ENCODE peak calls at places on chromosomes 6 and 20, in five cellular contexts. One of them, this sample, is unnamed.

GRCh38 chr6:72761767-72762166 is 139.9 kb downstream of the KCNQ5 start:
- DNase-seq in RWPE2: no peak
- DNase-seq in cardiac fibroblast: no peak
- DNase-seq in epithelial cell of esophagus: no peak
- DNase-seq in ascending aorta: no peak
- DNase-seq in this sample: no peak

GRCh38 chr6:149904661-149905370 is 6.9 kb upstream of the RAET1E start:
- DNase-seq in epithelial cell of esophagus: no peak
- DNase-seq in cardiac fibroblast: no peak
- DNase-seq in ascending aorta: no peak
- DNase-seq in RWPE2: no peak
- DNase-seq in this sample: peak

GRCh38 chr6:81999270-81999669 is 246.8 kb upstream of the TENT5A start:
- DNase-seq in RWPE2: no peak
- DNase-seq in epithelial cell of esophagus: no peak
- DNase-seq in cardiac fibroblast: no peak
- DNase-seq in ascending aorta: no peak
- DNase-seq in this sample: no peak

GRCh38 chr6:150891886-150892485 is 26.5 kb downstream of the MTHFD1L start:
- DNase-seq in ascending aorta: peak
- DNase-seq in epithelial cell of esophagus: peak
- DNase-seq in RWPE2: no peak
- DNase-seq in cardiac fibroblast: peak
- DNase-seq in this sample: peak

GRCh38 chr20:46990017-46990810 is 95.6 kb downstream of the EYA2 start:
- DNase-seq in ascending aorta: no peak
- DNase-seq in RWPE2: no peak
- DNase-seq in cardiac fibroblast: no peak
- DNase-seq in epithelial cell of esophagus: peak
- DNase-seq in this sample: no peak

GRCh38 chr20:4957939-4958362 is 43.4 kb downstream of the SLC23A2 start:
- DNase-seq in cardiac fibroblast: no peak
- DNase-seq in epithelial cell of esophagus: no peak
- DNase-seq in ascending aorta: no peak
- DNase-seq in RWPE2: no peak
- DNase-seq in this sample: no peak

GRCh38 chr6:79676785-79677736 is 45.9 kb downstream of the SH3BGRL2 start:
- DNase-seq in ascending aorta: no peak
- DNase-seq in cardiac fibroblast: no peak
- DNase-seq in RWPE2: no peak
- DNase-seq in epithelial cell of esophagus: no peak
- DNase-seq in this sample: no peak

GRCh38 chr20:41198443-41198842 is 61.1 kb downstream of the PLCG1 start:
- DNase-seq in RWPE2: no peak
- DNase-seq in epithelial cell of esophagus: no peak
- DNase-seq in ascending aorta: no peak
- DNase-seq in cardiac fibroblast: no peak
- DNase-seq in this sample: no peak

GRCh38 chr6:30888472-30889137 is 4.3 kb downstream of the DDR1 start:
- DNase-seq in ascending aorta: peak
- DNase-seq in RWPE2: no peak
- DNase-seq in cardiac fibroblast: peak
- DNase-seq in epithelial cell of esophagus: no peak
- DNase-seq in this sample: no peak

GRCh38 chr6:43744490-43744889 is 25.5 kb upstream of the VEGFA start:
- DNase-seq in epithelial cell of esophagus: no peak
- DNase-seq in ascending aorta: peak
- DNase-seq in RWPE2: peak
- DNase-seq in cardiac fibroblast: no peak
- DNase-seq in this sample: peak

GRCh38 chr20:32512047-32512385 is 73.1 kb downstream of the NOL4L start:
- DNase-seq in ascending aorta: no peak
- DNase-seq in cardiac fibroblast: no peak
- DNase-seq in epithelial cell of esophagus: no peak
- DNase-seq in RWPE2: peak
- DNase-seq in this sample: no peak

GRCh38 chr20:40175296-40175695 is 513.7 kb downstream of the MAFB start:
- DNase-seq in ascending aorta: no peak
- DNase-seq in RWPE2: no peak
- DNase-seq in epithelial cell of esophagus: no peak
- DNase-seq in cardiac fibroblast: no peak
- DNase-seq in this sample: no peak

GRCh38 chr20:57040924-57041323 is 225.5 kb downstream of the BMP7 start:
- DNase-seq in ascending aorta: no peak
- DNase-seq in RWPE2: peak
- DNase-seq in epithelial cell of esophagus: peak
- DNase-seq in cardiac fibroblast: no peak
- DNase-seq in this sample: no peak

GRCh38 chr6:25280617-25280990 is 1.4 kb downstream of the CARMIL1 start:
- DNase-seq in epithelial cell of esophagus: peak
- DNase-seq in cardiac fibroblast: peak
- DNase-seq in ascending aorta: no peak
- DNase-seq in RWPE2: no peak
- DNase-seq in this sample: no peak

GRCh38 chr6:41153992-41154625 is at the start of gene TREML1:
- DNase-seq in RWPE2: no peak
- DNase-seq in cardiac fibroblast: no peak
- DNase-seq in epithelial cell of esophagus: peak
- DNase-seq in ascending aorta: no peak
- DNase-seq in this sample: no peak

GRCh38 chr6:148324297-148325007 is 18.2 kb upstream of the SASH1 start:
- DNase-seq in epithelial cell of esophagus: peak
- DNase-seq in cardiac fibroblast: peak
- DNase-seq in RWPE2: no peak
- DNase-seq in ascending aorta: no peak
- DNase-seq in this sample: no peak

GRCh38 chr6:40912158-40912946 is 126.7 kb downstream of the UNC5CL start:
- DNase-seq in RWPE2: no peak
- DNase-seq in epithelial cell of esophagus: peak
- DNase-seq in cardiac fibroblast: peak
- DNase-seq in ascending aorta: no peak
- DNase-seq in this sample: no peak

GRCh38 chr6:106051241-106051640 is 34.9 kb upstream of the PRDM1 start:
- DNase-seq in cardiac fibroblast: no peak
- DNase-seq in RWPE2: no peak
- DNase-seq in epithelial cell of esophagus: no peak
- DNase-seq in ascending aorta: no peak
- DNase-seq in this sample: no peak

GRCh38 chr20:15616626-15617025 is 956.6 kb downstream of the KIF16B start:
- DNase-seq in RWPE2: no peak
- DNase-seq in ascending aorta: no peak
- DNase-seq in cardiac fibroblast: no peak
- DNase-seq in epithelial cell of esophagus: no peak
- DNase-seq in this sample: no peak

GRCh38 chr6:83873869-83874268 is 14.4 kb downstream of the CYB5R4 start:
- DNase-seq in RWPE2: no peak
- DNase-seq in cardiac fibroblast: no peak
- DNase-seq in epithelial cell of esophagus: no peak
- DNase-seq in ascending aorta: no peak
- DNase-seq in this sample: no peak

GRCh38 chr20:46558511-46558959 is 8.1 kb upstream of the OCSTAMP start:
- DNase-seq in cardiac fibroblast: peak
- DNase-seq in epithelial cell of esophagus: peak
- DNase-seq in ascending aorta: peak
- DNase-seq in RWPE2: no peak
- DNase-seq in this sample: no peak

GRCh38 chr6:104613416-104614001 is 246.2 kb downstream of the HACE1 start:
- DNase-seq in cardiac fibroblast: peak
- DNase-seq in RWPE2: no peak
- DNase-seq in epithelial cell of esophagus: no peak
- DNase-seq in ascending aorta: no peak
- DNase-seq in this sample: no peak

GRCh38 chr6:87407896-87408720 is at the start of gene CFAP206:
- DNase-seq in cardiac fibroblast: peak
- DNase-seq in ascending aorta: peak
- DNase-seq in RWPE2: peak
- DNase-seq in epithelial cell of esophagus: peak
- DNase-seq in this sample: peak

GRCh38 chr6:135182993-135183531 is 2.0 kb downstream of the MYB start:
- DNase-seq in epithelial cell of esophagus: peak
- DNase-seq in RWPE2: no peak
- DNase-seq in ascending aorta: no peak
- DNase-seq in cardiac fibroblast: no peak
- DNase-seq in this sample: no peak

GRCh38 chr6:138038148-138038870 is 68.9 kb downstream of the PERP start:
- DNase-seq in cardiac fibroblast: no peak
- DNase-seq in RWPE2: no peak
- DNase-seq in ascending aorta: no peak
- DNase-seq in epithelial cell of esophagus: no peak
- DNase-seq in this sample: no peak

GRCh38 chr6:91099501-91099900 is 512.6 kb upstream of the MAP3K7 start:
- DNase-seq in ascending aorta: no peak
- DNase-seq in cardiac fibroblast: no peak
- DNase-seq in RWPE2: no peak
- DNase-seq in epithelial cell of esophagus: no peak
- DNase-seq in this sample: no peak

GRCh38 chr6:8415913-8416312 is 19.4 kb downstream of the SLC35B3 start:
- DNase-seq in epithelial cell of esophagus: no peak
- DNase-seq in cardiac fibroblast: no peak
- DNase-seq in RWPE2: no peak
- DNase-seq in ascending aorta: no peak
- DNase-seq in this sample: no peak

GRCh38 chr6:37663016-37663810 is 34.5 kb downstream of the MDGA1 start:
- DNase-seq in RWPE2: no peak
- DNase-seq in cardiac fibroblast: peak
- DNase-seq in epithelial cell of esophagus: no peak
- DNase-seq in ascending aorta: no peak
- DNase-seq in this sample: no peak

GRCh38 chr6:11133281-11133680 is 21.8 kb upstream of the ERVFRD-1 start:
- DNase-seq in ascending aorta: no peak
- DNase-seq in cardiac fibroblast: peak
- DNase-seq in RWPE2: no peak
- DNase-seq in epithelial cell of esophagus: no peak
- DNase-seq in this sample: no peak

GRCh38 chr6:126170875-126171489 is 168.9 kb upstream of the CENPW start:
- DNase-seq in cardiac fibroblast: peak
- DNase-seq in RWPE2: no peak
- DNase-seq in epithelial cell of esophagus: peak
- DNase-seq in ascending aorta: no peak
- DNase-seq in this sample: no peak
- TF ChIP-seq CTCF in cardiac fibroblast: peak
- TF ChIP-seq CTCF in RWPE2: peak
- TF ChIP-seq CTCF in epithelial cell of esophagus: peak
- TF ChIP-seq CTCF in ascending aorta: no peak
- TF ChIP-seq CTCF in this sample: no peak

GRCh38 chr6:17602888-17603287 is 2.8 kb downstream of the FAM8A1 start:
- DNase-seq in cardiac fibroblast: no peak
- DNase-seq in RWPE2: no peak
- DNase-seq in ascending aorta: no peak
- DNase-seq in epithelial cell of esophagus: no peak
- DNase-seq in this sample: no peak

GRCh38 chr6:17599885-17600526 is at the start of gene FAM8A1:
- DNase-seq in ascending aorta: peak
- DNase-seq in cardiac fibroblast: peak
- DNase-seq in epithelial cell of esophagus: peak
- DNase-seq in RWPE2: peak
- DNase-seq in this sample: peak

GRCh38 chr6:17601389-17601703 is 1.2 kb downstream of the FAM8A1 start:
- DNase-seq in epithelial cell of esophagus: no peak
- DNase-seq in cardiac fibroblast: no peak
- DNase-seq in RWPE2: no peak
- DNase-seq in ascending aorta: no peak
- DNase-seq in this sample: no peak

GRCh38 chr6:17596085-17596484 is 4.0 kb upstream of the FAM8A1 start:
- DNase-seq in epithelial cell of esophagus: no peak
- DNase-seq in RWPE2: no peak
- DNase-seq in ascending aorta: no peak
- DNase-seq in cardiac fibroblast: no peak
- DNase-seq in this sample: no peak

DNA sequence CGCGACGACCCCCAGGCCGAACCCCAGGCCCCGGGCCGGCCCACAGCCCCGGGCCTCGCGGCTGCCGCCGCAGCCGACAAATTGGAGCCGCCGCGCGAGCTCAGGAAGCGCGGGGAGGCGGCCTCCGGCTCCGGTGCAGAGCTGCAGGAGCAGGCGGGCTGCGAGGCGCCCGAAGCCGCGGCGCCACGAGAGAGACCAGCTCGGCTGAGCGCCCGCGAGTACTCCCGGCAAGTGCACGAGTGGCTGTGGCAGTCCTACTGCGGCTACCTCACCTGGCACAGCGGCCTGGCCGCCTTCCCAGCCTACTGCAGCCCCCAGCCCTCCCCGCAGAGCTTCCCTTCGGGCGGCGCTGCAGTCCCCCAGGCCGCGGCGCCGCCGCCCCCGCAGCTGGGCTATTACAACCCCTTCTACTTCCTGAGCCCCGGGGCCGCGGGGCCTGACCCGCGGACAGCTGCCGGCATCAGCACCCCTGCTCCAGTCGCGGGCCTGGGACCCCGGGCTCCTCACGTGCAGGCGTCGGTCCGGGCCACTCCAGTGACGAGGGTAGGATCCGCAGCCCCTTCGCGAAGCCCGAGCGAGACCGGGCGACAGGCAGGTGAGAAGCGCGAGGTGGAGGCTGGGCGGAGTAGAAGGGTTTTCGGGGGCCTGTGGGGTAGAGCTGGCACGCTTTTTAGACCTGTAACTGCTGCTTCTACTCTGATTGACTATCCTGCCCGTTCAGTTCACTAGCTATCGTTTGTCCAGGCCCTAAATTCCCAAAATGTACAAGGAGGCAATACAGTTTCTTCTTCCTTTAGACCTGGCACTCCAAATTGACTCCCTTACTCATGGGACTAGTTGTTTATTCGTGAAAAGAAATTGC is 656 bp downstream of the FAM8A1 start:
- DNase-seq in RWPE2: peak
- DNase-seq in cardiac fibroblast: no peak
- DNase-seq in ascending aorta: peak
- DNase-seq in epithelial cell of esophagus: peak
- DNase-seq in this sample: peak
- TF ChIP-seq CTCF in RWPE2: no peak
- TF ChIP-seq CTCF in cardiac fibroblast: no peak
- TF ChIP-seq CTCF in ascending aorta: no peak
- TF ChIP-seq CTCF in epithelial cell of esophagus: no peak
- TF ChIP-seq CTCF in this sample: no peak

GRCh38 chr6:154406301-154406700 is 49.7 kb upstream of the IPCEF1 start:
- DNase-seq in cardiac fibroblast: no peak
- DNase-seq in RWPE2: no peak
- DNase-seq in ascending aorta: peak
- DNase-seq in epithelial cell of esophagus: no peak
- DNase-seq in this sample: no peak

GRCh38 chr6:154404791-154405400 is 48.3 kb upstream of the IPCEF1 start:
- DNase-seq in cardiac fibroblast: peak
- DNase-seq in epithelial cell of esophagus: no peak
- DNase-seq in ascending aorta: no peak
- DNase-seq in RWPE2: no peak
- DNase-seq in this sample: no peak

GRCh38 chr6:154407440-154407839 is 50.8 kb upstream of the IPCEF1 start:
- DNase-seq in epithelial cell of esophagus: no peak
- DNase-seq in RWPE2: no peak
- DNase-seq in cardiac fibroblast: no peak
- DNase-seq in ascending aorta: peak
- DNase-seq in this sample: no peak

GRCh38 chr6:154408906-154409500 is 52.4 kb upstream of the IPCEF1 start:
- DNase-seq in cardiac fibroblast: peak
- DNase-seq in RWPE2: no peak
- DNase-seq in epithelial cell of esophagus: peak
- DNase-seq in ascending aorta: peak
- DNase-seq in this sample: no peak

GRCh38 chr6:154406869-154407268 is 50.3 kb upstream of the IPCEF1 start:
- DNase-seq in ascending aorta: peak
- DNase-seq in epithelial cell of esophagus: no peak
- DNase-seq in RWPE2: no peak
- DNase-seq in cardiac fibroblast: no peak
- DNase-seq in this sample: no peak
- TF ChIP-seq CTCF in ascending aorta: no peak
- TF ChIP-seq CTCF in epithelial cell of esophagus: no peak
- TF ChIP-seq CTCF in RWPE2: no peak
- TF ChIP-seq CTCF in cardiac fibroblast: no peak
- TF ChIP-seq CTCF in this sample: no peak

GRCh38 chr20:33667245-33668086 is 723 bp downstream of the ACTL10 start:
- DNase-seq in ascending aorta: peak
- DNase-seq in epithelial cell of esophagus: peak
- DNase-seq in RWPE2: peak
- DNase-seq in cardiac fibroblast: peak
- DNase-seq in this sample: no peak
- TF ChIP-seq CTCF in ascending aorta: no peak
- TF ChIP-seq CTCF in epithelial cell of esophagus: no peak
- TF ChIP-seq CTCF in RWPE2: peak
- TF ChIP-seq CTCF in cardiac fibroblast: no peak
- TF ChIP-seq CTCF in this sample: peak